ENCODE peak calls at places on chromosomes 13 and 19, in six cellular contexts. One of them, this sample, is unnamed.

GRCh38 chr13:22505489-22505888 is 675.3 kb upstream of the SGCG start:
- DNase-seq in colonic mucosa: no peak
- DNase-seq in thoracic aorta: no peak
- DNase-seq in astrocyte of the cerebellum: peak
- DNase-seq in esophagus squamous epithelium: no peak
- DNase-seq in fibroblast of lung: peak
- DNase-seq in this sample: no peak

GRCh38 chr13:60433505-60433904 is 36.5 kb downstream of the TDRD3 start:
- DNase-seq in colonic mucosa: no peak
- DNase-seq in thoracic aorta: no peak
- DNase-seq in astrocyte of the cerebellum: no peak
- DNase-seq in esophagus squamous epithelium: no peak
- DNase-seq in fibroblast of lung: peak
- DNase-seq in this sample: no peak

GRCh38 chr19:2034729-2035589 is 16.1 kb downstream of the MKNK2 start:
- DNase-seq in colonic mucosa: peak
- DNase-seq in thoracic aorta: no peak
- DNase-seq in astrocyte of the cerebellum: no peak
- DNase-seq in esophagus squamous epithelium: no peak
- DNase-seq in fibroblast of lung: peak
- DNase-seq in this sample: peak

GRCh38 chr19:18112989-18113478 is 15.5 kb downstream of the MAST3 start:
- DNase-seq in colonic mucosa: peak
- DNase-seq in thoracic aorta: no peak
- DNase-seq in astrocyte of the cerebellum: peak
- DNase-seq in esophagus squamous epithelium: no peak
- DNase-seq in fibroblast of lung: peak
- DNase-seq in this sample: peak

GRCh38 chr13:90968510-90968909 is 379.0 kb upstream of the MIR17HG start:
- DNase-seq in colonic mucosa: no peak
- DNase-seq in thoracic aorta: no peak
- DNase-seq in astrocyte of the cerebellum: no peak
- DNase-seq in esophagus squamous epithelium: no peak
- DNase-seq in fibroblast of lung: peak
- DNase-seq in this sample: peak

GRCh38 chr19:10712041-10712440 is 5.8 kb upstream of the DNM2 start:
- DNase-seq in colonic mucosa: peak
- DNase-seq in thoracic aorta: no peak
- DNase-seq in astrocyte of the cerebellum: no peak
- DNase-seq in esophagus squamous epithelium: no peak
- DNase-seq in fibroblast of lung: no peak
- DNase-seq in this sample: no peak

GRCh38 chr13:50969691-50970090 is 60.1 kb downstream of the RNASEH2B start:
- DNase-seq in colonic mucosa: no peak
- DNase-seq in thoracic aorta: no peak
- DNase-seq in astrocyte of the cerebellum: no peak
- DNase-seq in esophagus squamous epithelium: no peak
- DNase-seq in fibroblast of lung: peak
- DNase-seq in this sample: peak

GRCh38 chr19:46716013-46716671 is 772 bp downstream of the PRKD2 start:
- DNase-seq in colonic mucosa: peak
- DNase-seq in thoracic aorta: no peak
- DNase-seq in astrocyte of the cerebellum: no peak
- DNase-seq in esophagus squamous epithelium: no peak
- DNase-seq in fibroblast of lung: no peak
- DNase-seq in this sample: no peak

GRCh38 chr19:40398417-40399056 is 8.6 kb upstream of the HIPK4 start:
- DNase-seq in colonic mucosa: peak
- DNase-seq in thoracic aorta: no peak
- DNase-seq in astrocyte of the cerebellum: no peak
- DNase-seq in esophagus squamous epithelium: no peak
- DNase-seq in fibroblast of lung: no peak
- DNase-seq in this sample: peak

GRCh38 chr13:40189426-40189825 is 477.0 kb downstream of the FOXO1 start:
- DNase-seq in colonic mucosa: no peak
- DNase-seq in thoracic aorta: no peak
- DNase-seq in astrocyte of the cerebellum: no peak
- DNase-seq in esophagus squamous epithelium: no peak
- DNase-seq in fibroblast of lung: no peak
- DNase-seq in this sample: no peak

GRCh38 chr13:42720858-42721219 is 60.5 kb upstream of the FAM216B start:
- DNase-seq in colonic mucosa: no peak
- DNase-seq in thoracic aorta: no peak
- DNase-seq in astrocyte of the cerebellum: no peak
- DNase-seq in esophagus squamous epithelium: no peak
- DNase-seq in fibroblast of lung: no peak
- DNase-seq in this sample: no peak

GRCh38 chr13:44759222-44759721 is 183.1 kb upstream of the TSC22D1 start:
- DNase-seq in colonic mucosa: peak
- DNase-seq in thoracic aorta: no peak
- DNase-seq in astrocyte of the cerebellum: no peak
- DNase-seq in esophagus squamous epithelium: no peak
- DNase-seq in fibroblast of lung: no peak
- DNase-seq in this sample: no peak

GRCh38 chr13:21901772-21902708 is 231.2 kb downstream of the FGF9 start:
- DNase-seq in colonic mucosa: no peak
- DNase-seq in thoracic aorta: no peak
- DNase-seq in astrocyte of the cerebellum: no peak
- DNase-seq in esophagus squamous epithelium: no peak
- DNase-seq in fibroblast of lung: peak
- DNase-seq in this sample: no peak

GRCh38 chr13:94712287-94712811 is at the start of gene SOX21:
- DNase-seq in colonic mucosa: no peak
- DNase-seq in thoracic aorta: no peak
- DNase-seq in astrocyte of the cerebellum: no peak
- DNase-seq in esophagus squamous epithelium: no peak
- DNase-seq in fibroblast of lung: peak
- DNase-seq in this sample: peak

GRCh38 chr13:47859129-47859528 is 141.9 kb downstream of the SUCLA2 start:
- DNase-seq in colonic mucosa: no peak
- DNase-seq in thoracic aorta: no peak
- DNase-seq in astrocyte of the cerebellum: peak
- DNase-seq in esophagus squamous epithelium: no peak
- DNase-seq in fibroblast of lung: no peak
- DNase-seq in this sample: no peak
- TF ChIP-seq CTCF in colonic mucosa: no peak
- TF ChIP-seq CTCF in thoracic aorta: no peak
- TF ChIP-seq CTCF in astrocyte of the cerebellum: no peak
- TF ChIP-seq CTCF in esophagus squamous epithelium: no peak
- TF ChIP-seq CTCF in fibroblast of lung: no peak
- TF ChIP-seq CTCF in this sample: no peak

DNA sequence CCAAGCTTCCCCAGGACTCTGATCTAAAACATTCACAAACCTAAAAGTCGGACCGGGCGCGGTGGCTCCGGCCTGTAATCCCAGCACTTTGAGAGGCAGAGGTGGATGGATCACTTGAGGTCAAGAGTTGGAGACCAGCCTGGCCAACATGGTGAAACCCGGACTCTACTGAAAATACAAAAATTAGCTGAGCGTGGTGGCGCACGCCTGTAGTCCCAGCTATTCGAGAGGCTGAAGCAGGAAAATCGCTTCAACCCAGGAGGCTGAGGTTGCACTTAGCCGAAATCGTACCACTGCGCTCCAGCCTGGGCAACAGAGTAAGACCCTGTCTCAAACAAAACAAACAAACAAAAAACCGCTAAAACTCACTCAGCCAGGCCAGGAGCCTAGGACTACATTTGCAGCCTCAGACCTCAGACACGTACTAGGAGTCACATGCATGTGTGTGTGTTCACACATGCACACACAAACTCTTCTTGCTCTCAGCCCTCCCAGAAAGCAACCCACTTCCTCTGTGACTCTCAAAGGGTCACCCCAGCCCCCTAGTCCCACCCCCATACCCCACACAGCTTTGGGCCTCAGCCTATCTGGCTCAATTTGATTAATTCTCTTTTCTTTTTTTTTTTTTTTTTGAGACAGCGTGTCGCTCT is 704 bp upstream of the NOTCH3 start:
- DNase-seq in colonic mucosa: no peak
- DNase-seq in thoracic aorta: no peak
- DNase-seq in astrocyte of the cerebellum: no peak
- DNase-seq in esophagus squamous epithelium: no peak
- DNase-seq in fibroblast of lung: no peak
- DNase-seq in this sample: no peak
- H3K4me3 ChIP-seq in colonic mucosa: no peak
- H3K4me3 ChIP-seq in thoracic aorta: peak
- H3K4me3 ChIP-seq in astrocyte of the cerebellum: no peak
- H3K4me3 ChIP-seq in esophagus squamous epithelium: peak
- H3K4me3 ChIP-seq in fibroblast of lung: no peak
- H3K4me3 ChIP-seq in this sample: peak

GRCh38 chr13:26604784-26605183 is 47.3 kb downstream of the WASF3 start:
- DNase-seq in colonic mucosa: no peak
- DNase-seq in thoracic aorta: no peak
- DNase-seq in astrocyte of the cerebellum: no peak
- DNase-seq in esophagus squamous epithelium: no peak
- DNase-seq in fibroblast of lung: no peak
- DNase-seq in this sample: no peak

GRCh38 chr13:26601669-26602068 is 44.2 kb downstream of the WASF3 start:
- DNase-seq in colonic mucosa: no peak
- DNase-seq in thoracic aorta: no peak
- DNase-seq in astrocyte of the cerebellum: no peak
- DNase-seq in esophagus squamous epithelium: no peak
- DNase-seq in fibroblast of lung: peak
- DNase-seq in this sample: peak

GRCh38 chr13:26600345-26600761 is 42.9 kb downstream of the WASF3 start:
- DNase-seq in colonic mucosa: no peak
- DNase-seq in thoracic aorta: no peak
- DNase-seq in astrocyte of the cerebellum: no peak
- DNase-seq in esophagus squamous epithelium: no peak
- DNase-seq in fibroblast of lung: no peak
- DNase-seq in this sample: no peak

GRCh38 chr13:26602783-26603182 is 45.3 kb downstream of the WASF3 start:
- DNase-seq in colonic mucosa: no peak
- DNase-seq in thoracic aorta: no peak
- DNase-seq in astrocyte of the cerebellum: no peak
- DNase-seq in esophagus squamous epithelium: no peak
- DNase-seq in fibroblast of lung: no peak
- DNase-seq in this sample: no peak

DNA sequence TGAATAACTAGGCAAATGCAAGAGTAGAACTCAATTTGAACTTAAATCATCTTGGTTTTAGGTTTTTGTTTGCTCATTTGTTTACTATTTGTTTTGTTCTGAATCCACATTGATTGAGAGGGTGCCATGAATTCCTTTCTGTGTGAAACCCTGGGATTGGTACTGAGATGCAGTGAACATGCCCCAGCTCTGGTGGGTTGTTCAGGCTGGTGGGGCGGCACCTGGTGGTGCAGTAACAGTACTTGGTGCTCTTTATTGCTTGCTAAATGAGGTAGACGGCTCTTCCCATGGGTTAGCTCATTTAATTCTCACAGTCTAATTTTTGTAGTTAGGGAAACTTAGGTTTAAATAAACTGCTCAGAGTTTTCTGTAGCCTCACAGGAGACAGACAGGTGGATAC is 48.4 kb downstream of the WASF3 start:
- DNase-seq in colonic mucosa: no peak
- DNase-seq in thoracic aorta: no peak
- DNase-seq in astrocyte of the cerebellum: no peak
- DNase-seq in esophagus squamous epithelium: no peak
- DNase-seq in fibroblast of lung: no peak
- DNase-seq in this sample: no peak
- TF ChIP-seq CTCF in colonic mucosa: no peak
- TF ChIP-seq CTCF in thoracic aorta: no peak
- TF ChIP-seq CTCF in astrocyte of the cerebellum: no peak
- TF ChIP-seq CTCF in esophagus squamous epithelium: no peak
- TF ChIP-seq CTCF in fibroblast of lung: no peak
- TF ChIP-seq CTCF in this sample: no peak

DNA sequence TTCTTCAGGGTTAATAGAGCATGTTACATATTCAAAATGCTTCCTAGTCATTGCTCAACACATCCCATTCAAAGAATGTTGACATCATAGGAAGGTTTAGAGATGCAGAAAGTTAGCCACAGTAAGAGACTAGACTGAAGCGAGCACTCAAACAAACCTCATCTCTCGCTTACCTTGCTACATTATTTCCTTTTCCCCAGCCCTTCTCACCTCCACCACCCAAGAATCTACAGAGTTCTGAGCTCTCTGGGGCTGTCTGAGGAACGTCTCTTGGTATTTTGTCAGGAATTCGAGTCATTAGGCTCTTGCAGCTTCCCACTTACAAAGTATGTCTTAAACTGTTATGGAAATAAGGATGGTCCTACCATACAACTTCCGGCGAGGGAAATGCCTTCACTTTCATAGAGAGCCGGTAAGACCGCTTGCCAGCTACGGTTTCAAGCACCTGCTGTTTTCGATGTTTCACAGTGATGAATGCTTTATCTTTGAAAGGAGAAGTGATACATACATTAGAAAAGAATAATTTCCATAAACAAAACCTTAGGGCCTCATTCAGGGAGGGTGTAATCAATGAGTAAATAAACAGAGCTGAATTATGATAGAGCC is 65.1 kb downstream of the FLT1 start:
- DNase-seq in colonic mucosa: no peak
- DNase-seq in thoracic aorta: no peak
- DNase-seq in astrocyte of the cerebellum: no peak
- DNase-seq in esophagus squamous epithelium: no peak
- DNase-seq in fibroblast of lung: no peak
- DNase-seq in this sample: no peak
- H3K4me3 ChIP-seq in colonic mucosa: no peak
- H3K4me3 ChIP-seq in thoracic aorta: no peak
- H3K4me3 ChIP-seq in astrocyte of the cerebellum: no peak
- H3K4me3 ChIP-seq in esophagus squamous epithelium: no peak
- H3K4me3 ChIP-seq in fibroblast of lung: no peak
- H3K4me3 ChIP-seq in this sample: no peak

This sample was measured in epithelial cell of esophagus.